ENCODE peak calls at places on chromosome 18, in ten cellular contexts. One of them, this sample, is unnamed.

GRCh38 chr18:47397671-47398319 is 146.3 kb upstream of the SKOR2 start:
- DNase-seq in mesendoderm: peak
- DNase-seq in uterus: no peak
- DNase-seq in brain microvascular endothelial cell: no peak
- DNase-seq in lower lobe of right lung: no peak
- DNase-seq in stomach: no peak
- DNase-seq in CD4-positive, alpha-beta memory T cell: no peak
- DNase-seq in left ventricle myocardium inferior: no peak
- DNase-seq in small intestine: peak
- DNase-seq in CD4-positive, CD25-positive, alpha-beta regulatory T cell: peak
- DNase-seq in this sample: no peak

GRCh38 chr18:63363951-63364350 is 3.1 kb downstream of the KDSR start:
- DNase-seq in mesendoderm: no peak
- DNase-seq in uterus: no peak
- DNase-seq in brain microvascular endothelial cell: no peak
- DNase-seq in lower lobe of right lung: no peak
- DNase-seq in stomach: no peak
- DNase-seq in CD4-positive, alpha-beta memory T cell: peak
- DNase-seq in left ventricle myocardium inferior: no peak
- DNase-seq in small intestine: no peak
- DNase-seq in CD4-positive, CD25-positive, alpha-beta regulatory T cell: peak
- DNase-seq in this sample: no peak

GRCh38 chr18:66510357-66511027 is 93.4 kb downstream of the CDH19 start:
- DNase-seq in mesendoderm: no peak
- DNase-seq in uterus: no peak
- DNase-seq in brain microvascular endothelial cell: no peak
- DNase-seq in lower lobe of right lung: no peak
- DNase-seq in stomach: no peak
- DNase-seq in CD4-positive, alpha-beta memory T cell: no peak
- DNase-seq in left ventricle myocardium inferior: no peak
- DNase-seq in small intestine: no peak
- DNase-seq in CD4-positive, CD25-positive, alpha-beta regulatory T cell: no peak
- DNase-seq in this sample: no peak

GRCh38 chr18:30094556-30094955 is 948.0 kb downstream of the DSC3 start:
- DNase-seq in mesendoderm: peak
- DNase-seq in uterus: no peak
- DNase-seq in brain microvascular endothelial cell: no peak
- DNase-seq in lower lobe of right lung: no peak
- DNase-seq in stomach: no peak
- DNase-seq in CD4-positive, alpha-beta memory T cell: no peak
- DNase-seq in left ventricle myocardium inferior: no peak
- DNase-seq in small intestine: no peak
- DNase-seq in CD4-positive, CD25-positive, alpha-beta regulatory T cell: no peak
- DNase-seq in this sample: no peak

GRCh38 chr18:1014951-1015627 is 110.4 kb downstream of the ADCYAP1 start:
- DNase-seq in mesendoderm: peak
- DNase-seq in uterus: no peak
- DNase-seq in brain microvascular endothelial cell: no peak
- DNase-seq in lower lobe of right lung: no peak
- DNase-seq in stomach: no peak
- DNase-seq in CD4-positive, alpha-beta memory T cell: no peak
- DNase-seq in left ventricle myocardium inferior: no peak
- DNase-seq in small intestine: no peak
- DNase-seq in CD4-positive, CD25-positive, alpha-beta regulatory T cell: no peak
- DNase-seq in this sample: no peak

GRCh38 chr18:26617151-26617554 is 68.8 kb upstream of the KCTD1 start:
- DNase-seq in mesendoderm: peak
- DNase-seq in uterus: no peak
- DNase-seq in brain microvascular endothelial cell: peak
- DNase-seq in lower lobe of right lung: no peak
- DNase-seq in stomach: no peak
- DNase-seq in CD4-positive, alpha-beta memory T cell: no peak
- DNase-seq in left ventricle myocardium inferior: no peak
- DNase-seq in small intestine: no peak
- DNase-seq in CD4-positive, CD25-positive, alpha-beta regulatory T cell: no peak
- DNase-seq in this sample: no peak

GRCh38 chr18:53950545-53950944 is 273.9 kb downstream of the MBD2 start:
- DNase-seq in mesendoderm: peak
- DNase-seq in uterus: no peak
- DNase-seq in brain microvascular endothelial cell: no peak
- DNase-seq in lower lobe of right lung: no peak
- DNase-seq in stomach: no peak
- DNase-seq in CD4-positive, alpha-beta memory T cell: no peak
- DNase-seq in left ventricle myocardium inferior: no peak
- DNase-seq in small intestine: no peak
- DNase-seq in CD4-positive, CD25-positive, alpha-beta regulatory T cell: no peak
- DNase-seq in this sample: no peak

GRCh38 chr18:666628-667027 is 9.2 kb downstream of the TYMS start:
- DNase-seq in mesendoderm: no peak
- DNase-seq in uterus: no peak
- DNase-seq in brain microvascular endothelial cell: no peak
- DNase-seq in lower lobe of right lung: no peak
- DNase-seq in stomach: no peak
- DNase-seq in CD4-positive, alpha-beta memory T cell: no peak
- DNase-seq in left ventricle myocardium inferior: no peak
- DNase-seq in small intestine: no peak
- DNase-seq in CD4-positive, CD25-positive, alpha-beta regulatory T cell: no peak
- DNase-seq in this sample: no peak

GRCh38 chr18:5890606-5891360 is 4.5 kb downstream of the TMEM200C start:
- DNase-seq in mesendoderm: peak
- DNase-seq in uterus: peak
- DNase-seq in brain microvascular endothelial cell: no peak
- DNase-seq in lower lobe of right lung: peak
- DNase-seq in stomach: peak
- DNase-seq in CD4-positive, alpha-beta memory T cell: no peak
- DNase-seq in left ventricle myocardium inferior: peak
- DNase-seq in small intestine: peak
- DNase-seq in CD4-positive, CD25-positive, alpha-beta regulatory T cell: peak
- DNase-seq in this sample: peak

GRCh38 chr18:25832008-25832604 is 258.3 kb downstream of the SS18 start:
- DNase-seq in mesendoderm: peak
- DNase-seq in uterus: peak
- DNase-seq in brain microvascular endothelial cell: peak
- DNase-seq in lower lobe of right lung: peak
- DNase-seq in stomach: peak
- DNase-seq in CD4-positive, alpha-beta memory T cell: no peak
- DNase-seq in left ventricle myocardium inferior: peak
- DNase-seq in small intestine: peak
- DNase-seq in CD4-positive, CD25-positive, alpha-beta regulatory T cell: peak
- DNase-seq in this sample: no peak

GRCh38 chr18:78603102-78603501 is 376.5 kb upstream of the SALL3 start:
- DNase-seq in mesendoderm: no peak
- DNase-seq in uterus: no peak
- DNase-seq in brain microvascular endothelial cell: no peak
- DNase-seq in lower lobe of right lung: no peak
- DNase-seq in stomach: no peak
- DNase-seq in CD4-positive, alpha-beta memory T cell: no peak
- DNase-seq in left ventricle myocardium inferior: no peak
- DNase-seq in small intestine: no peak
- DNase-seq in CD4-positive, CD25-positive, alpha-beta regulatory T cell: no peak
- DNase-seq in this sample: no peak

GRCh38 chr18:76379226-76380126 is 115.6 kb downstream of the ZNF516 start:
- DNase-seq in mesendoderm: no peak
- DNase-seq in uterus: peak
- DNase-seq in brain microvascular endothelial cell: no peak
- DNase-seq in lower lobe of right lung: no peak
- DNase-seq in stomach: no peak
- DNase-seq in CD4-positive, alpha-beta memory T cell: no peak
- DNase-seq in left ventricle myocardium inferior: no peak
- DNase-seq in small intestine: no peak
- DNase-seq in CD4-positive, CD25-positive, alpha-beta regulatory T cell: no peak
- DNase-seq in this sample: peak

GRCh38 chr18:47163241-47163640 is 12.9 kb downstream of the IER3IP1 start:
- DNase-seq in mesendoderm: no peak
- DNase-seq in uterus: no peak
- DNase-seq in brain microvascular endothelial cell: peak
- DNase-seq in lower lobe of right lung: no peak
- DNase-seq in stomach: no peak
- DNase-seq in CD4-positive, alpha-beta memory T cell: no peak
- DNase-seq in left ventricle myocardium inferior: no peak
- DNase-seq in small intestine: no peak
- DNase-seq in CD4-positive, CD25-positive, alpha-beta regulatory T cell: peak
- DNase-seq in this sample: no peak

GRCh38 chr18:22348521-22349316 is 69.0 kb downstream of the CTAGE1 start:
- DNase-seq in mesendoderm: peak
- DNase-seq in uterus: peak
- DNase-seq in brain microvascular endothelial cell: peak
- DNase-seq in lower lobe of right lung: peak
- DNase-seq in stomach: peak
- DNase-seq in CD4-positive, alpha-beta memory T cell: no peak
- DNase-seq in left ventricle myocardium inferior: peak
- DNase-seq in small intestine: peak
- DNase-seq in CD4-positive, CD25-positive, alpha-beta regulatory T cell: no peak
- DNase-seq in this sample: peak

GRCh38 chr18:41121116-41121826 is 833.8 kb upstream of the PIK3C3 start:
- DNase-seq in mesendoderm: no peak
- DNase-seq in uterus: no peak
- DNase-seq in brain microvascular endothelial cell: peak
- DNase-seq in lower lobe of right lung: no peak
- DNase-seq in stomach: no peak
- DNase-seq in CD4-positive, alpha-beta memory T cell: no peak
- DNase-seq in left ventricle myocardium inferior: no peak
- DNase-seq in small intestine: no peak
- DNase-seq in CD4-positive, CD25-positive, alpha-beta regulatory T cell: no peak
- DNase-seq in this sample: no peak
- H3K27ac ChIP-seq in mesendoderm: no peak
- H3K27ac ChIP-seq in uterus: no peak
- H3K27ac ChIP-seq in brain microvascular endothelial cell: no peak
- H3K27ac ChIP-seq in lower lobe of right lung: no peak
- H3K27ac ChIP-seq in stomach: no peak
- H3K27ac ChIP-seq in CD4-positive, alpha-beta memory T cell: no peak
- H3K27ac ChIP-seq in left ventricle myocardium inferior: no peak
- H3K27ac ChIP-seq in small intestine: no peak
- H3K27ac ChIP-seq in CD4-positive, CD25-positive, alpha-beta regulatory T cell: no peak
- H3K27ac ChIP-seq in this sample: no peak

GRCh38 chr18:12312936-12313335 is 4.9 kb downstream of the TUBB6 start:
- DNase-seq in mesendoderm: no peak
- DNase-seq in uterus: no peak
- DNase-seq in brain microvascular endothelial cell: no peak
- DNase-seq in lower lobe of right lung: no peak
- DNase-seq in stomach: no peak
- DNase-seq in CD4-positive, alpha-beta memory T cell: no peak
- DNase-seq in left ventricle myocardium inferior: no peak
- DNase-seq in small intestine: no peak
- DNase-seq in CD4-positive, CD25-positive, alpha-beta regulatory T cell: no peak
- DNase-seq in this sample: no peak
- H3K27ac ChIP-seq in mesendoderm: no peak
- H3K27ac ChIP-seq in uterus: no peak
- H3K27ac ChIP-seq in brain microvascular endothelial cell: peak
- H3K27ac ChIP-seq in lower lobe of right lung: no peak
- H3K27ac ChIP-seq in stomach: no peak
- H3K27ac ChIP-seq in CD4-positive, alpha-beta memory T cell: no peak
- H3K27ac ChIP-seq in left ventricle myocardium inferior: peak
- H3K27ac ChIP-seq in small intestine: no peak
- H3K27ac ChIP-seq in CD4-positive, CD25-positive, alpha-beta regulatory T cell: no peak
- H3K27ac ChIP-seq in this sample: no peak

GRCh38 chr18:46070683-46071614 is 1.1 kb downstream of the PSTPIP2 start:
- DNase-seq in mesendoderm: no peak
- DNase-seq in uterus: no peak
- DNase-seq in brain microvascular endothelial cell: no peak
- DNase-seq in lower lobe of right lung: no peak
- DNase-seq in stomach: no peak
- DNase-seq in CD4-positive, alpha-beta memory T cell: no peak
- DNase-seq in left ventricle myocardium inferior: no peak
- DNase-seq in small intestine: no peak
- DNase-seq in CD4-positive, CD25-positive, alpha-beta regulatory T cell: peak
- DNase-seq in this sample: no peak

GRCh38 chr18:46071615-46071893 is 506 bp downstream of the PSTPIP2 start:
- DNase-seq in mesendoderm: no peak
- DNase-seq in uterus: no peak
- DNase-seq in brain microvascular endothelial cell: no peak
- DNase-seq in lower lobe of right lung: no peak
- DNase-seq in stomach: no peak
- DNase-seq in CD4-positive, alpha-beta memory T cell: no peak
- DNase-seq in left ventricle myocardium inferior: no peak
- DNase-seq in small intestine: no peak
- DNase-seq in CD4-positive, CD25-positive, alpha-beta regulatory T cell: peak
- DNase-seq in this sample: no peak

GRCh38 chr18:46069524-46069923 is 2.5 kb downstream of the PSTPIP2 start:
- DNase-seq in mesendoderm: no peak
- DNase-seq in uterus: no peak
- DNase-seq in brain microvascular endothelial cell: no peak
- DNase-seq in lower lobe of right lung: no peak
- DNase-seq in stomach: no peak
- DNase-seq in CD4-positive, alpha-beta memory T cell: no peak
- DNase-seq in left ventricle myocardium inferior: no peak
- DNase-seq in small intestine: no peak
- DNase-seq in CD4-positive, CD25-positive, alpha-beta regulatory T cell: no peak
- DNase-seq in this sample: no peak

GRCh38 chr18:46068763-46069162 is 3.3 kb downstream of the PSTPIP2 start:
- DNase-seq in mesendoderm: no peak
- DNase-seq in uterus: no peak
- DNase-seq in brain microvascular endothelial cell: no peak
- DNase-seq in lower lobe of right lung: no peak
- DNase-seq in stomach: no peak
- DNase-seq in CD4-positive, alpha-beta memory T cell: no peak
- DNase-seq in left ventricle myocardium inferior: no peak
- DNase-seq in small intestine: no peak
- DNase-seq in CD4-positive, CD25-positive, alpha-beta regulatory T cell: no peak
- DNase-seq in this sample: no peak

DNA sequence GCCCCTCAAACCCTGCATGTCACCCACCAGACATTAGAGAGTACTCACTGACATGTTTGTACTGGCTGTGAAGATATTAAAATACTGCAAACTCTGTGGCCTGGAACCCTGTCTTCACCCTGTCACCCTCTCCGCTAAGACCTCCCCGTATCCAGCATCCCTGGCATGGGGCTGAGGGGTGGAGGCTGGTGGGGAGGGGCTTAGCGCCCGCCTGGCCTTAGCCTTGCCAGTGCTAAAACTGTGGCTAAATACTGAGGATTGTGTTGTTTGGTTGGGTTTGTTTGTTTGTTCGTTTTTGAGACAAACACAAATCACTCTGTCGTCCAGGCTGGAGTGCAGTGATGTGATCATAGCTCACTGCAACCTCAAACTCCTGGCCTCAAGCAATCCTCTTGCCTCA is 1.8 kb downstream of the PSTPIP2 start:
- DNase-seq in mesendoderm: no peak
- DNase-seq in uterus: no peak
- DNase-seq in brain microvascular endothelial cell: no peak
- DNase-seq in lower lobe of right lung: no peak
- DNase-seq in stomach: no peak
- DNase-seq in CD4-positive, alpha-beta memory T cell: no peak
- DNase-seq in left ventricle myocardium inferior: no peak
- DNase-seq in small intestine: no peak
- DNase-seq in CD4-positive, CD25-positive, alpha-beta regulatory T cell: no peak
- DNase-seq in this sample: no peak
- H3K27ac ChIP-seq in mesendoderm: no peak
- H3K27ac ChIP-seq in uterus: no peak
- H3K27ac ChIP-seq in brain microvascular endothelial cell: no peak
- H3K27ac ChIP-seq in lower lobe of right lung: no peak
- H3K27ac ChIP-seq in stomach: no peak
- H3K27ac ChIP-seq in CD4-positive, alpha-beta memory T cell: no peak
- H3K27ac ChIP-seq in left ventricle myocardium inferior: no peak
- H3K27ac ChIP-seq in small intestine: no peak
- H3K27ac ChIP-seq in CD4-positive, CD25-positive, alpha-beta regulatory T cell: no peak
- H3K27ac ChIP-seq in this sample: no peak

DNA sequence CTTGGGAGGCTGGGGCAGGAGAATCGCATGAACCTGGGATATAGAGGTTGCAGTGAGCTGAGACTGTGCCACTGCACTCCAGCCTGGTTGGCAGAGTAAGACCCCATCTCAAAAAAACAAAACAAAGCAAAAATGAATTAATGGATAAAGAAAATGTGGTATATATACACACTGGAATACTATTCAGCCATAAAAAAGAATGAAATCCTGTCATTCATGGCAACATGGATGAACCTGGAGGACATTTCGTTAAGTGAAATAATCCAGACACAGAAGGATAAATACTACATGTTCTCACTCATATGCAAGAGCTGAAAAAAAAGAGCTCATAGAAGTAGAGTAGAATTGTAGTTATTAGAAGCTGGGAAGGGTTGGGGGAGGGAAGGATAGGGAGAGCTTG is 80.8 kb downstream of the RAB31 start:
- DNase-seq in mesendoderm: no peak
- DNase-seq in uterus: no peak
- DNase-seq in brain microvascular endothelial cell: no peak
- DNase-seq in lower lobe of right lung: no peak
- DNase-seq in stomach: no peak
- DNase-seq in CD4-positive, alpha-beta memory T cell: no peak
- DNase-seq in left ventricle myocardium inferior: no peak
- DNase-seq in small intestine: no peak
- DNase-seq in CD4-positive, CD25-positive, alpha-beta regulatory T cell: no peak
- DNase-seq in this sample: no peak
- H3K27ac ChIP-seq in mesendoderm: no peak
- H3K27ac ChIP-seq in uterus: no peak
- H3K27ac ChIP-seq in brain microvascular endothelial cell: no peak
- H3K27ac ChIP-seq in lower lobe of right lung: no peak
- H3K27ac ChIP-seq in stomach: no peak
- H3K27ac ChIP-seq in CD4-positive, alpha-beta memory T cell: no peak
- H3K27ac ChIP-seq in left ventricle myocardium inferior: no peak
- H3K27ac ChIP-seq in small intestine: no peak
- H3K27ac ChIP-seq in CD4-positive, CD25-positive, alpha-beta regulatory T cell: no peak
- H3K27ac ChIP-seq in this sample: no peak

This sample was measured in aorta.